ENCODE peak calls at places on chromosomes 12 and 14, in seven cellular contexts. Y is HCEC 1CT, S is cerebellum, Q is H9, F is lung microvascular endothelial cell, O is KG1, Z is AG08396. L is an unnamed sample.

GRCh38 chr14:43983721-43984120 is 523.4 kb downstream of the FSCB start:
- DNase-seq in Z (no peak), O (no peak), Y (no peak), F (no peak), S (no peak), Q (no peak), L (no peak)

GRCh38 chr12:50845021-50845647 is 2.4 kb downstream of the TMPRSS12 start:
- DNase-seq in Y (peak), S (no peak), O (no peak), Q (no peak), Z (peak), F (peak), L (no peak)

GRCh38 chr12:133203344-133204263 is 22.3 kb downstream of the ZNF268 start:
- DNase-seq in S (no peak), Q (no peak), Y (no peak), Z (no peak), F (peak), O (no peak), L (no peak)

GRCh38 chr14:97299661-97300060 is 502.5 kb downstream of the VRK1 start:
- DNase-seq in Z (no peak), S (no peak), Q (peak), F (no peak), O (no peak), Y (no peak), L (no peak)

GRCh38 chr12:54526800-54527630 is 22.4 kb upstream of the PDE1B start:
- DNase-seq in Z (peak), O (no peak), F (peak), Y (peak), S (no peak), Q (peak), L (no peak)

GRCh38 chr12:95117178-95117599 is 43.8 kb upstream of the NR2C1 start:
- DNase-seq in O (peak), Z (peak), Y (peak), S (peak), Q (no peak), F (peak), L (peak)

GRCh38 chr12:9669534-9669933 is at the start of gene CLEC2D:
- DNase-seq in Z (no peak), Q (no peak), O (no peak), F (no peak), Y (no peak), S (no peak), L (no peak)

GRCh38 chr12:75457191-75457590 is 23.4 kb upstream of the GLIPR1 start:
- DNase-seq in Z (no peak), Q (no peak), F (peak), S (no peak), Y (no peak), O (peak), L (no peak)

GRCh38 chr12:105933671-105934665 is 204.8 kb downstream of the NUAK1 start:
- DNase-seq in O (no peak), S (peak), F (peak), Z (peak), Q (no peak), Y (peak), L (peak)

L was measured in glomerular endothelial cell.